ENCODE peak calls at places on chromosomes 11 and 22, in eight cellular contexts. One of them, this sample, is unnamed.
A peak's percentile ranks its signal among the peaks of the same experiment; 100 is the strongest.

GRCh38 chr22:44201556-44202129 is 20.9 kb downstream of the PARVG start:
- DNase-seq in cardiac muscle cell: no peak
- DNase-seq in body of pancreas: no peak
- DNase-seq in fibroblast of pulmonary artery: no peak
- DNase-seq in fibroblast of the aortic adventitia: no peak
- DNase-seq in BJ: no peak
- DNase-seq in fibroblast of mammary gland: no peak
- DNase-seq in cardiac fibroblast: no peak
- DNase-seq in this sample: no peak

GRCh38 chr11:117180020-117180419 is 1.5 kb downstream of the SIDT2 start:
- DNase-seq in BJ: no peak
- DNase-seq in fibroblast of pulmonary artery: no peak
- DNase-seq in cardiac fibroblast: no peak
- DNase-seq in body of pancreas: no peak
- DNase-seq in fibroblast of mammary gland: no peak
- DNase-seq in cardiac muscle cell: peak; percentile 61
- DNase-seq in fibroblast of the aortic adventitia: peak; percentile 50
- DNase-seq in this sample: no peak

GRCh38 chr11:36213050-36213840 is 76.0 kb downstream of the COMMD9 start:
- DNase-seq in cardiac fibroblast: no peak
- DNase-seq in fibroblast of mammary gland: no peak
- DNase-seq in BJ: no peak
- DNase-seq in body of pancreas: no peak
- DNase-seq in fibroblast of pulmonary artery: no peak
- DNase-seq in cardiac muscle cell: no peak
- DNase-seq in fibroblast of the aortic adventitia: no peak
- DNase-seq in this sample: no peak

GRCh38 chr11:48093795-48094642 is 113.7 kb downstream of the PTPRJ start:
- DNase-seq in cardiac muscle cell: peak; percentile 35
- DNase-seq in fibroblast of the aortic adventitia: no peak
- DNase-seq in BJ: no peak
- DNase-seq in body of pancreas: peak; percentile 72
- DNase-seq in fibroblast of pulmonary artery: peak; percentile 23
- DNase-seq in cardiac fibroblast: no peak
- DNase-seq in fibroblast of mammary gland: peak; percentile 70
- DNase-seq in this sample: no peak

GRCh38 chr11:105219269-105219668 is 79.7 kb upstream of the CARD18 start:
- DNase-seq in fibroblast of the aortic adventitia: no peak
- DNase-seq in fibroblast of mammary gland: no peak
- DNase-seq in BJ: no peak
- DNase-seq in body of pancreas: no peak
- DNase-seq in cardiac muscle cell: no peak
- DNase-seq in cardiac fibroblast: no peak
- DNase-seq in fibroblast of pulmonary artery: no peak
- DNase-seq in this sample: no peak

GRCh38 chr11:67416416-67417335 is 1.2 kb downstream of the CARNS1 start:
- DNase-seq in cardiac muscle cell: peak; percentile 35
- DNase-seq in BJ: no peak
- DNase-seq in fibroblast of mammary gland: no peak
- DNase-seq in cardiac fibroblast: no peak
- DNase-seq in fibroblast of pulmonary artery: peak; percentile 41
- DNase-seq in fibroblast of the aortic adventitia: peak; percentile 31
- DNase-seq in body of pancreas: peak; percentile 52
- DNase-seq in this sample: no peak

GRCh38 chr22:19253143-19253542 is 38.4 kb downstream of the CLTCL1 start:
- DNase-seq in body of pancreas: no peak
- DNase-seq in fibroblast of the aortic adventitia: no peak
- DNase-seq in BJ: no peak
- DNase-seq in fibroblast of mammary gland: no peak
- DNase-seq in fibroblast of pulmonary artery: no peak
- DNase-seq in cardiac fibroblast: no peak
- DNase-seq in cardiac muscle cell: no peak
- DNase-seq in this sample: no peak

GRCh38 chr11:24588075-24588474 is 91.2 kb downstream of the LUZP2 start:
- DNase-seq in cardiac fibroblast: peak; percentile 58
- DNase-seq in fibroblast of the aortic adventitia: peak; percentile 45
- DNase-seq in cardiac muscle cell: peak; percentile 17
- DNase-seq in fibroblast of mammary gland: peak; percentile 45
- DNase-seq in body of pancreas: no peak
- DNase-seq in BJ: no peak
- DNase-seq in fibroblast of pulmonary artery: peak; percentile 36
- DNase-seq in this sample: peak; percentile 38

GRCh38 chr11:100793525-100793924 is 106.4 kb downstream of the ARHGAP42 start:
- DNase-seq in body of pancreas: no peak
- DNase-seq in fibroblast of mammary gland: no peak
- DNase-seq in fibroblast of pulmonary artery: no peak
- DNase-seq in fibroblast of the aortic adventitia: no peak
- DNase-seq in cardiac fibroblast: peak; percentile 45
- DNase-seq in cardiac muscle cell: no peak
- DNase-seq in BJ: no peak
- DNase-seq in this sample: no peak

GRCh38 chr11:134433251-134433650 is 21.2 kb upstream of the B3GAT1 start:
- DNase-seq in fibroblast of the aortic adventitia: no peak
- DNase-seq in fibroblast of pulmonary artery: no peak
- DNase-seq in cardiac muscle cell: no peak
- DNase-seq in BJ: no peak
- DNase-seq in fibroblast of mammary gland: no peak
- DNase-seq in cardiac fibroblast: no peak
- DNase-seq in body of pancreas: no peak
- DNase-seq in this sample: no peak

GRCh38 chr11:119816660-119817059 is 87.7 kb upstream of the NECTIN1 start:
- DNase-seq in fibroblast of the aortic adventitia: no peak
- DNase-seq in cardiac fibroblast: no peak
- DNase-seq in cardiac muscle cell: peak; percentile 22
- DNase-seq in fibroblast of pulmonary artery: no peak
- DNase-seq in fibroblast of mammary gland: no peak
- DNase-seq in body of pancreas: no peak
- DNase-seq in BJ: no peak
- DNase-seq in this sample: no peak

DNA sequence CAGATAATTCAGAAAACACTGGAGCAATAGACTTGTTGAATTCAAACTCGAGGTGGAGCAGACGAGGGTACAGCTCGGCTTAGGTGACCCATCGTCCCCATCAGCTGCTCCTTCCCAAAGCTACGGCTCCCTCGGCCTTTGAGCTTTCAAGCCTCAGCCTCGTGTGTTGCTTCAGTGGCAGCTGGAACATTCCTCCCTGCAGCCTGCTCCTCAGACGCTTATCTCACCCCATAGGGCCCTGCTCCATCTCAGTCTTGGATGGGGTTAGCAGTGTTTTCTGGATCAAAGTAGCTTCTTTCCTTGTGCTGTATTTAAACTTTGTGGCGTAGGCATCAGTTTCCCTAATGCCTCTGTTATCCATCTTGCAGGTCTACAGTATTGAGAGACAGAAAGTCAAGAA is 30.6 kb downstream of the APOL3 start:
- DNase-seq in fibroblast of the aortic adventitia: no peak
- DNase-seq in BJ: no peak
- DNase-seq in fibroblast of pulmonary artery: no peak
- DNase-seq in cardiac fibroblast: no peak
- DNase-seq in cardiac muscle cell: no peak
- DNase-seq in body of pancreas: no peak
- DNase-seq in fibroblast of mammary gland: no peak
- DNase-seq in this sample: no peak
- H3K4me3 ChIP-seq in fibroblast of the aortic adventitia: no peak overlapping the region
- H3K4me3 ChIP-seq in BJ: no peak overlapping the region
- H3K4me3 ChIP-seq in fibroblast of pulmonary artery: no peak overlapping the region
- H3K4me3 ChIP-seq in cardiac fibroblast: no peak overlapping the region
- H3K4me3 ChIP-seq in cardiac muscle cell: no peak overlapping the region
- H3K4me3 ChIP-seq in body of pancreas: no peak overlapping the region
- H3K4me3 ChIP-seq in fibroblast of mammary gland: no peak overlapping the region
- H3K4me3 ChIP-seq in this sample: no peak overlapping the region

DNA sequence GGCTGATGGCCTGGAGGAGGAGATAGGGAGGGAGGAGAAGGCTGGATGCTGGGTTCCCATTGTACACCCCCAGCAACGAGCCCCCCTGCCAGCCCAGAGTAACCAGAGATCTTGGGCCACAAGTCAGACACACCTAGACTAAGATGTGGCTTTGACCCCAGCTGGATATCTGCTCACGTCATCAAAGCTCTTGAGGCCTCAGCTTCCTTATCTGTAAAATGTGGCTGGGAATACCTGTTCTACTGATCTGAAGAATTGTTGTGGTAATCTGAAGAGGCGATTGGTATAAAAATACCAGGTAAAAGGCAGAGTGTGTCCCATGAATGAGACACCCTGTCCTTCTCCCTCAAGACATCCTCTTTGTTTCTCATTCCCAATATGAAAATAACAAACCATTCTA is 280.0 kb downstream of the ST3GAL4 start:
- DNase-seq in BJ: no peak
- DNase-seq in cardiac muscle cell: no peak
- DNase-seq in fibroblast of pulmonary artery: no peak
- DNase-seq in cardiac fibroblast: no peak
- DNase-seq in fibroblast of mammary gland: no peak
- DNase-seq in body of pancreas: no peak
- DNase-seq in fibroblast of the aortic adventitia: no peak
- DNase-seq in this sample: no peak
- TF ChIP-seq CTCF in BJ: no peak
- TF ChIP-seq CTCF in cardiac muscle cell: no peak
- TF ChIP-seq CTCF in fibroblast of pulmonary artery: no peak
- TF ChIP-seq CTCF in cardiac fibroblast: no peak
- TF ChIP-seq CTCF in fibroblast of mammary gland: no peak
- TF ChIP-seq CTCF in body of pancreas: no peak
- TF ChIP-seq CTCF in fibroblast of the aortic adventitia: no peak
- TF ChIP-seq CTCF in this sample: no peak

GRCh38 chr22:23077627-23078461 is 7.5 kb downstream of the GNAZ start:
- DNase-seq in cardiac fibroblast: no peak
- DNase-seq in fibroblast of pulmonary artery: no peak
- DNase-seq in fibroblast of mammary gland: no peak
- DNase-seq in body of pancreas: peak; percentile 40
- DNase-seq in BJ: no peak
- DNase-seq in fibroblast of the aortic adventitia: no peak
- DNase-seq in cardiac muscle cell: no peak
- DNase-seq in this sample: no peak

GRCh38 chr22:23078462-23078787 is 8.1 kb downstream of the GNAZ start:
- DNase-seq in fibroblast of mammary gland: no peak
- DNase-seq in cardiac fibroblast: no peak
- DNase-seq in cardiac muscle cell: no peak
- DNase-seq in BJ: no peak
- DNase-seq in fibroblast of the aortic adventitia: no peak
- DNase-seq in body of pancreas: no peak
- DNase-seq in fibroblast of pulmonary artery: no peak
- DNase-seq in this sample: no peak

GRCh38 chr22:23075050-23075449 is 4.7 kb downstream of the GNAZ start:
- DNase-seq in body of pancreas: no peak
- DNase-seq in fibroblast of pulmonary artery: no peak
- DNase-seq in cardiac muscle cell: no peak
- DNase-seq in fibroblast of mammary gland: no peak
- DNase-seq in fibroblast of the aortic adventitia: no peak
- DNase-seq in cardiac fibroblast: no peak
- DNase-seq in BJ: no peak
- DNase-seq in this sample: no peak

GRCh38 chr22:23075525-23076216 is 5.4 kb downstream of the GNAZ start:
- DNase-seq in body of pancreas: no peak
- DNase-seq in fibroblast of the aortic adventitia: no peak
- DNase-seq in fibroblast of mammary gland: no peak
- DNase-seq in fibroblast of pulmonary artery: no peak
- DNase-seq in cardiac fibroblast: no peak
- DNase-seq in cardiac muscle cell: no peak
- DNase-seq in BJ: no peak
- DNase-seq in this sample: no peak

GRCh38 chr22:23076896-23077572 is 6.7 kb downstream of the GNAZ start:
- DNase-seq in cardiac fibroblast: no peak
- DNase-seq in cardiac muscle cell: no peak
- DNase-seq in fibroblast of mammary gland: no peak
- DNase-seq in body of pancreas: no peak
- DNase-seq in fibroblast of the aortic adventitia: no peak
- DNase-seq in fibroblast of pulmonary artery: no peak
- DNase-seq in BJ: no peak
- DNase-seq in this sample: no peak
- H3K4me3 ChIP-seq in cardiac fibroblast: no peak overlapping the region
- H3K4me3 ChIP-seq in cardiac muscle cell: no peak overlapping the region
- H3K4me3 ChIP-seq in fibroblast of mammary gland: no peak overlapping the region
- H3K4me3 ChIP-seq in body of pancreas: no peak overlapping the region
- H3K4me3 ChIP-seq in fibroblast of the aortic adventitia: no peak overlapping the region
- H3K4me3 ChIP-seq in fibroblast of pulmonary artery: no peak overlapping the region
- H3K4me3 ChIP-seq in BJ: no peak overlapping the region
- H3K4me3 ChIP-seq in this sample: no peak overlapping the region

DNA sequence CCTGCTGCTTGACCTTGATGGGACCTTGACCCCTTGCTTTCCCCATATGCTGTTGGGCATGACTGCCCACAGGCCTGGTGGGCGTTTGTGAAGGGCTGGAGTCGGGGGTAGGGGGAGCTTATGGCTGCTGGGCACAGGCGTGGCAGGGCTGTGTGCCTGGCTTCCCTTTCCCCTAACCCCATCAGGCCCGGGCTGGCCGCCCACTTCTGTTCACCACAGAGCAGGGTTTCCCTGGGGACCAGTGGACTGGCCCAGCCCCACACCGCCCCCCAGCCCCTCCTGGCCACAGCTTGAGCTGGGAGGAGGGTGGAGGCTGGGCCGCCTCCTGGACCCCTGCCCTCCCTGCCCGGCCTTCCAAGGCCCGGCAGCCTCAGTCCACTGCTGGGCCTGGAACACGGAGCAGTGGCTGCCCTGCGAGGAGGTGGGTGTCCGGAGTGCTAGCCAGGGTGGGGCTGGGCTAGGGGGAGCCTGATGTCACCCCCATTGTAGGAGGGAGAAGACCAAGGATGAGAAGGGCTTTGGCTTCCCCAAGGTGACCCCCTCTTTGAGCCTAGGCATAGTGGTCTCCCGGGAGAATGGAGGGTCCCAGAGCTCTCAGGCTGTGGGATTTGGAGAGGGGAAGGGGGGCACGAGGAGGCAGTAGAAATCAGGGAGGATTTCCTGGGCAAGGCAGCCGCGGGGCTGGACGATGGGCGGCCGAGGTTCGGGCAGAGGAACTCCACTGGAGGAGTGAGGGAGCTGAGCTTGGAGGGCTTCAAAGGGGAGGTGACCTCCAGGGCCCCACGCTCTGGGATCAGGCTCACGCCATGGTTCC is at the start of gene AIFM3:
- DNase-seq in fibroblast of mammary gland: no peak
- DNase-seq in cardiac muscle cell: no peak
- DNase-seq in cardiac fibroblast: no peak
- DNase-seq in fibroblast of pulmonary artery: no peak
- DNase-seq in BJ: no peak
- DNase-seq in body of pancreas: no peak
- DNase-seq in fibroblast of the aortic adventitia: no peak
- DNase-seq in this sample: no peak
- TF ChIP-seq CTCF in fibroblast of mammary gland: no peak
- TF ChIP-seq CTCF in cardiac muscle cell: no peak
- TF ChIP-seq CTCF in cardiac fibroblast: no peak
- TF ChIP-seq CTCF in fibroblast of pulmonary artery: no peak
- TF ChIP-seq CTCF in BJ: no peak
- TF ChIP-seq CTCF in body of pancreas: no peak
- TF ChIP-seq CTCF in fibroblast of the aortic adventitia: no peak
- TF ChIP-seq CTCF in this sample: no peak

DNA sequence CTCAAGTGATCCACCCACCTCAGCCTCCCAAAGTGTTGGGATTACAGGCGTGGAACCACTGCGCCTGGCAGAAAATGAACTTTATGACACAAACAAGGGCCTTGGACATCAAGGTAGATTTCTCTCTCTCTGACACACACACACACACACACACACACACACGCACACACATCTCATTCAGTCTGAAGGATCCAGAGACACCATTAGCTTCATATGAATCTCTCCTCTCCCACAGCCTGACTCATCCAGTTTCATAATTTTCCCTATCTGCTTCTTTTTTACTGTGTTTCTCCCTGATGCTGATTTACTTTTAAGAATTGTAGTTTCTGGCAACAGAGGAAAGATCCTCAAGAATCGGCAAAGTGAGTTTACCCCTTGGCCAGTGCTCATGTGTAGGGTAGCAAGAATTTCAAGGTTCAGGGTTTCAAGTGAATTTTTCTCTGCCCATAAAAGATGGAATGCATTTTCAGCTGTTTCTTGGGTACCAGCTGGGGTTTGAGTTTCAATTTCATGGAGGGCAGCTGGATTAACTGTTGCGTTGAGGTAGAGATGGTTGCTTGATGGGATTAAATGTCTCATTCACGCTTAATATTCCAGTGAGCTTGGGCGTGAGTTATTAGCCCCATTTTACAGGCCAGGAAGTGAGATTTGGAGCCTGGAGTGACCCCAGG is 3.5 kb downstream of the MYO18B start:
- DNase-seq in BJ: peak; percentile 37
- DNase-seq in body of pancreas: no peak
- DNase-seq in cardiac muscle cell: peak; percentile 76
- DNase-seq in fibroblast of mammary gland: peak; percentile 86
- DNase-seq in fibroblast of pulmonary artery: peak; percentile 72
- DNase-seq in cardiac fibroblast: peak; percentile 81
- DNase-seq in fibroblast of the aortic adventitia: peak; percentile 78
- DNase-seq in this sample: no peak
- H3K4me3 ChIP-seq in BJ: no peak overlapping the region
- H3K4me3 ChIP-seq in body of pancreas: no peak overlapping the region
- H3K4me3 ChIP-seq in cardiac muscle cell: no peak overlapping the region
- H3K4me3 ChIP-seq in fibroblast of mammary gland: no peak overlapping the region
- H3K4me3 ChIP-seq in fibroblast of pulmonary artery: no peak overlapping the region
- H3K4me3 ChIP-seq in cardiac fibroblast: no peak overlapping the region
- H3K4me3 ChIP-seq in fibroblast of the aortic adventitia: no peak overlapping the region
- H3K4me3 ChIP-seq in this sample: no peak overlapping the region

This sample was measured in kidney epithelial cell.